ENCODE peak calls at places on chromosomes 3 and 15, in ten cellular contexts. G is fibroblast of the aortic adventitia; D is HFF-Myc; P is stimulated activated CD4-positive, alpha-beta T cell treated with anti-CD3 and anti-CD28 coated beads, Interleukin-4, amount 100 ng/mL, for 4 hours; B is HCEC 1CT; L is activated T-cell treated with anti-CD3 and anti-CD28 coated beads for 1 hour; Q is fibroblast of mammary gland; U is left cardiac atrium; N is tibial nerve; V is NCI-H1930. C is an unnamed sample.

GRCh38 chr3:39090922-39091321 is 16.5 kb downstream of the GORASP1 start:
- DNase-seq in B (no peak), V (no peak), U (no peak), D (no peak), N (no peak), L (no peak), G (peak), Q (peak), P (no peak), C (no peak)

GRCh38 chr15:38610748-38611147 is 46.1 kb upstream of the RASGRP1 start:
- DNase-seq in D (no peak), G (no peak), N (no peak), B (no peak), Q (no peak), P (peak), L (no peak), V (no peak), U (no peak), C (no peak)

GRCh38 chr15:72058590-72058989 is 59.4 kb downstream of the MYO9A start:
- DNase-seq in Q (no peak), N (no peak), U (no peak), V (no peak), L (no peak), D (no peak), B (no peak), G (peak), P (no peak), C (no peak)

GRCh38 chr3:183188895-183189462 is 26.4 kb upstream of the LAMP3 start:
- DNase-seq in V (no peak), G (no peak), P (peak), N (no peak), L (peak), D (peak), Q (peak), B (peak), U (no peak), C (peak)

GRCh38 chr3:134827213-134827612 is 32.2 kb downstream of the EPHB1 start:
- DNase-seq in P (no peak), V (no peak), Q (no peak), U (no peak), D (no peak), N (no peak), B (no peak), G (no peak), L (no peak), C (no peak)

GRCh38 chr15:41512512-41513281 is 930 bp downstream of the LTK start:
- DNase-seq in D (no peak), V (no peak), G (no peak), L (no peak), P (no peak), B (no peak), Q (no peak), N (no peak), U (peak), C (peak)

GRCh38 chr3:106720510-106720909 is 656.7 kb upstream of the CCDC54 start:
- DNase-seq in N (no peak), L (no peak), P (no peak), B (no peak), V (no peak), G (no peak), Q (no peak), D (no peak), U (no peak), C (no peak)

GRCh38 chr3:133295199-133295901 is 104.5 kb upstream of the BFSP2 start:
- DNase-seq in L (no peak), D (peak), B (no peak), Q (peak), V (no peak), N (no peak), P (no peak), U (no peak), G (peak), C (no peak)

GRCh38 chr3:30934208-30934550 is 39.7 kb upstream of the GADL1 start:
- DNase-seq in Q (peak), V (peak), G (peak), L (no peak), D (peak), N (no peak), B (peak), P (no peak), U (no peak), C (peak)

GRCh38 chr3:191369081-191370010 is 39.0 kb upstream of the UTS2B start:
- DNase-seq in Q (peak), D (no peak), L (no peak), B (peak), P (no peak), U (no peak), V (no peak), G (peak), N (no peak), C (no peak)

GRCh38 chr15:93331545-93332117 is 242.6 kb upstream of the RGMA start:
- DNase-seq in L (no peak), V (no peak), D (no peak), Q (no peak), P (no peak), G (no peak), N (no peak), U (no peak), B (no peak), C (no peak)

GRCh38 chr15:81146454-81146853 is 12.4 kb downstream of the CFAP161 start:
- DNase-seq in B (no peak), P (no peak), Q (no peak), L (no peak), G (no peak), V (no peak), D (no peak), U (no peak), N (no peak), C (no peak)

GRCh38 chr3:110758208-110758607 is 313.4 kb upstream of the NECTIN3 start:
- DNase-seq in D (no peak), P (no peak), Q (no peak), N (no peak), G (no peak), L (no peak), B (no peak), V (no peak), U (no peak), C (no peak)

GRCh38 chr3:133413166-133414020 is 13.5 kb downstream of the BFSP2 start:
- DNase-seq in P (no peak), U (no peak), L (no peak), G (peak), B (no peak), V (no peak), Q (peak), D (no peak), N (no peak), C (peak)

GRCh38 chr15:40511472-40512133 is 40.8 kb downstream of the CHST14 start:
- DNase-seq in N (peak), V (peak), U (peak), B (peak), L (no peak), D (no peak), Q (peak), G (peak), P (no peak), C (peak)

GRCh38 chr3:135898774-135899173 is 66.8 kb upstream of the PPP2R3A start:
- DNase-seq in U (no peak), N (no peak), G (no peak), D (no peak), Q (no peak), L (no peak), B (no peak), P (no peak), V (no peak), C (no peak)

GRCh38 chr15:82810061-82810862 is 834 bp downstream of the WHAMM start:
- DNase-seq in P (peak), L (peak), D (no peak), Q (peak), G (peak), N (no peak), V (no peak), B (peak), U (peak), C (peak)

GRCh38 chr15:27235161-27235560 is 264.2 kb downstream of the GABRG3 start:
- DNase-seq in P (no peak), G (no peak), B (no peak), N (no peak), Q (no peak), L (no peak), U (no peak), D (no peak), V (no peak), C (no peak)

GRCh38 chr15:80068578-80068977 is 9.1 kb downstream of the ZFAND6 start:
- DNase-seq in B (no peak), Q (peak), P (no peak), N (no peak), V (no peak), L (no peak), D (peak), G (peak), U (no peak), C (no peak)

GRCh38 chr3:177211503-177212277 is 14.4 kb upstream of the TBL1XR1 start:
- DNase-seq in D (no peak), B (no peak), P (no peak), L (no peak), G (no peak), N (no peak), Q (peak), U (no peak), V (no peak), C (no peak)

GRCh38 chr3:123335007-123335670 is 113.8 kb downstream of the ADCY5 start:
- DNase-seq in N (no peak), P (no peak), V (no peak), L (no peak), Q (no peak), G (no peak), D (no peak), B (no peak), U (no peak), C (no peak)

GRCh38 chr3:107206141-107206540 is 171.1 kb upstream of the CCDC54 start:
- DNase-seq in G (peak), B (peak), P (no peak), Q (peak), L (no peak), V (peak), U (no peak), D (peak), N (no peak), C (no peak)

GRCh38 chr3:10334461-10334860 is 13.5 kb upstream of the SEC13 start:
- DNase-seq in V (no peak), N (no peak), B (no peak), U (no peak), G (peak), D (no peak), Q (peak), L (no peak), P (no peak), C (no peak)

GRCh38 chr3:170909129-170909903 is 879 bp upstream of the EIF5A2 start:
- DNase-seq in L (no peak), P (no peak), G (peak), N (no peak), B (peak), U (peak), V (no peak), D (no peak), Q (peak), C (peak)

GRCh38 chr15:64949383-64950141 is 37.9 kb downstream of the ANKDD1A start:
- DNase-seq in U (no peak), D (no peak), V (no peak), L (no peak), P (no peak), G (no peak), B (no peak), Q (no peak), N (no peak), C (no peak)

GRCh38 chr15:95784508-95784907 is 546.0 kb upstream of the NR2F2 start:
- DNase-seq in N (no peak), V (no peak), D (no peak), Q (no peak), G (no peak), P (no peak), L (no peak), B (no peak), U (no peak), C (no peak)

GRCh38 chr3:189981668-189982067 is 139.0 kb downstream of the P3H2 start:
- DNase-seq in U (no peak), Q (peak), V (no peak), N (no peak), D (peak), B (peak), G (peak), P (no peak), L (no peak), C (peak)

GRCh38 chr15:55917881-55918296 is 75.5 kb downstream of the NEDD4 start:
- DNase-seq in L (no peak), Q (peak), V (no peak), D (peak), P (no peak), B (peak), G (peak), N (no peak), U (no peak), C (peak)

GRCh38 chr3:58459160-58459559 is 25.5 kb upstream of the PDHB start:
- DNase-seq in U (no peak), V (no peak), N (no peak), D (no peak), B (peak), G (no peak), L (no peak), Q (peak), P (no peak), C (no peak)

GRCh38 chr3:111859974-111860859 is 1.2 kb downstream of the PHLDB2 start:
- DNase-seq in B (peak), G (peak), L (peak), U (peak), V (peak), P (peak), D (peak), Q (peak), N (peak), C (peak)

C was measured in testis.